ENCODE peak calls at places on chromosomes 13 and 19, in seven cellular contexts. One of them, this sample, is unnamed.

GRCh38 chr19:49423985-49424303 is 703 bp upstream of the PTH2 start:
- DNase-seq in PC-3: no peak
- DNase-seq in fibroblast of lung: no peak
- DNase-seq in endodermal cell: no peak
- DNase-seq in heart right ventricle: no peak
- DNase-seq in tibial artery: no peak
- DNase-seq in fibroblast of the aortic adventitia: no peak
- DNase-seq in this sample: no peak

GRCh38 chr13:112931028-112931934 is 37.7 kb upstream of the MCF2L start:
- DNase-seq in PC-3: peak
- DNase-seq in fibroblast of lung: peak
- DNase-seq in endodermal cell: peak
- DNase-seq in heart right ventricle: no peak
- DNase-seq in tibial artery: no peak
- DNase-seq in fibroblast of the aortic adventitia: peak
- DNase-seq in this sample: peak

GRCh38 chr13:93745884-93746283 is 519.3 kb downstream of the GPC6 start:
- DNase-seq in PC-3: no peak
- DNase-seq in fibroblast of lung: peak
- DNase-seq in endodermal cell: no peak
- DNase-seq in heart right ventricle: no peak
- DNase-seq in tibial artery: no peak
- DNase-seq in fibroblast of the aortic adventitia: peak
- DNase-seq in this sample: no peak

GRCh38 chr13:57631607-57632275 is at the start of gene PCDH17:
- DNase-seq in PC-3: no peak
- DNase-seq in fibroblast of lung: peak
- DNase-seq in endodermal cell: no peak
- DNase-seq in heart right ventricle: peak
- DNase-seq in tibial artery: peak
- DNase-seq in fibroblast of the aortic adventitia: peak
- DNase-seq in this sample: no peak

GRCh38 chr19:7904074-7905020 is 670 bp downstream of the MAP2K7 start:
- DNase-seq in PC-3: no peak
- DNase-seq in fibroblast of lung: no peak
- DNase-seq in endodermal cell: peak
- DNase-seq in heart right ventricle: no peak
- DNase-seq in tibial artery: peak
- DNase-seq in fibroblast of the aortic adventitia: no peak
- DNase-seq in this sample: no peak

GRCh38 chr13:39364797-39365468 is 238.1 kb downstream of the LHFPL6 start:
- DNase-seq in PC-3: peak
- DNase-seq in fibroblast of lung: peak
- DNase-seq in endodermal cell: no peak
- DNase-seq in heart right ventricle: no peak
- DNase-seq in tibial artery: no peak
- DNase-seq in fibroblast of the aortic adventitia: peak
- DNase-seq in this sample: peak

GRCh38 chr13:94243551-94243950 is 235.9 kb downstream of the DCT start:
- DNase-seq in PC-3: no peak
- DNase-seq in fibroblast of lung: peak
- DNase-seq in endodermal cell: no peak
- DNase-seq in heart right ventricle: no peak
- DNase-seq in tibial artery: no peak
- DNase-seq in fibroblast of the aortic adventitia: no peak
- DNase-seq in this sample: no peak

GRCh38 chr19:35389192-35389861 is 18.5 kb downstream of the GPR42 start:
- DNase-seq in PC-3: no peak
- DNase-seq in fibroblast of lung: no peak
- DNase-seq in endodermal cell: no peak
- DNase-seq in heart right ventricle: no peak
- DNase-seq in tibial artery: no peak
- DNase-seq in fibroblast of the aortic adventitia: no peak
- DNase-seq in this sample: peak

GRCh38 chr19:3444695-3445234 is 35.6 kb downstream of the SMIM24 start:
- DNase-seq in PC-3: no peak
- DNase-seq in fibroblast of lung: no peak
- DNase-seq in endodermal cell: no peak
- DNase-seq in heart right ventricle: no peak
- DNase-seq in tibial artery: no peak
- DNase-seq in fibroblast of the aortic adventitia: no peak
- DNase-seq in this sample: no peak

GRCh38 chr13:30409911-30410704 is 12.2 kb upstream of the UBE2L5 start:
- DNase-seq in PC-3: peak
- DNase-seq in fibroblast of lung: peak
- DNase-seq in endodermal cell: no peak
- DNase-seq in heart right ventricle: peak
- DNase-seq in tibial artery: peak
- DNase-seq in fibroblast of the aortic adventitia: peak
- DNase-seq in this sample: peak

GRCh38 chr13:30042272-30042671 is 191.9 kb upstream of the UBL3 start:
- DNase-seq in PC-3: no peak
- DNase-seq in fibroblast of lung: no peak
- DNase-seq in endodermal cell: peak
- DNase-seq in heart right ventricle: no peak
- DNase-seq in tibial artery: no peak
- DNase-seq in fibroblast of the aortic adventitia: no peak
- DNase-seq in this sample: no peak

DNA sequence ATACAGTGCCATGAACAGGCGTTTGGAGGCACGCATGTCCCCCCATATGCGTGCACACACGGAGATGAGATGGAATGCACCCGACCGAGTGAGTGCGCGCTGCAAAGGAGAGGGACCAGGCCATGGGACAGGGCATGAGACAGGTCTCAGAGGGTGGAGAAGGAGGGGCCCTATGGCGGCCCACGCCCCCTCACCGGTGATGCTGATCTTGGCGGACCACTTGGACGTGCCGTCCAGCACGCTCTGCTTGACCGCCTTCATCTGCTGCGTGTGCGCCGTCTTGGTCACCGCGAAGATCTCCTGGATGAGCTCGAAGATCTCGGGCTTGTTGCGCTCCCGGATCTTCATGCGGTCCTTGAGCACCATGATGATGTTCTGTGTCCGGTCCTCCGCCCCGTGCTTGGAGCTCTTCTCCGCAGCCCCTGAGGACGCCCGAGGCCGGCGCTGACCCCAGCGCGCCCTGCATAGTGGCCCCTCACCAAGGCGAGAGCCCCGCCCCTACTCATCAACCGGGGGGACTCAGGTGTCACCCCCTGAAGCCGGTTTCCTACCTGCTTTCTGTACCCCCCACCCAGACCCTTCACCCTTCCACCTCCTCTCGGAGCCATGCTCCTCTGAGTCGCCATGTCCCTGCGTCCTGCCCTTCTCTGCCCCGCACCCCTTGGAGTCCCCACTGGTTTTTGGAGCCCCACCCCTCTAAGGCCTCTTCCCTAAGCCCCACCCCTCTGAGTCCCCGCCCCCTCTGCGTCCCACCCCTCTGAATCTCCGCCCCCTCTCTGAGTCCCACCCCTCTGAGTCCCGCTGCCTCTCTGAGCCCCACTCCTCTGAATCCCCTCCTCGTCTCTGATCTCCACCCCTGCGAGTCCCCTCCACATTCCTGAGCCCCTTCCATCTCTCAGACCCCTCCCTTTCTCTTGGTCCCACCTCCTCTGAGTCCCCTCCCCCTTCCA is 40.8 kb downstream of the UNC13A start:
- DNase-seq in PC-3: no peak
- DNase-seq in fibroblast of lung: no peak
- DNase-seq in endodermal cell: peak
- DNase-seq in heart right ventricle: no peak
- DNase-seq in tibial artery: no peak
- DNase-seq in fibroblast of the aortic adventitia: no peak
- DNase-seq in this sample: no peak
- H3K4me3 ChIP-seq in PC-3: no peak
- H3K4me3 ChIP-seq in fibroblast of lung: no peak
- H3K4me3 ChIP-seq in endodermal cell: no peak
- H3K4me3 ChIP-seq in heart right ventricle: no peak
- H3K4me3 ChIP-seq in tibial artery: no peak
- H3K4me3 ChIP-seq in fibroblast of the aortic adventitia: no peak
- H3K4me3 ChIP-seq in this sample: no peak

GRCh38 chr13:43085545-43085944 is 62.2 kb downstream of the DNAJC15 start:
- DNase-seq in PC-3: peak
- DNase-seq in fibroblast of lung: peak
- DNase-seq in endodermal cell: no peak
- DNase-seq in heart right ventricle: no peak
- DNase-seq in tibial artery: no peak
- DNase-seq in fibroblast of the aortic adventitia: peak
- DNase-seq in this sample: peak
- TF ChIP-seq CTCF in PC-3: peak
- TF ChIP-seq CTCF in fibroblast of lung: no peak
- TF ChIP-seq CTCF in endodermal cell: peak
- TF ChIP-seq CTCF in heart right ventricle: peak
- TF ChIP-seq CTCF in tibial artery: peak
- TF ChIP-seq CTCF in fibroblast of the aortic adventitia: peak
- TF ChIP-seq CTCF in this sample: peak

GRCh38 chr13:48220592-48221300 is 12.3 kb upstream of the ITM2B start:
- DNase-seq in PC-3: no peak
- DNase-seq in fibroblast of lung: no peak
- DNase-seq in endodermal cell: no peak
- DNase-seq in heart right ventricle: no peak
- DNase-seq in tibial artery: no peak
- DNase-seq in fibroblast of the aortic adventitia: no peak
- DNase-seq in this sample: no peak

GRCh38 chr13:48223016-48223385 is 10.0 kb upstream of the ITM2B start:
- DNase-seq in PC-3: no peak
- DNase-seq in fibroblast of lung: no peak
- DNase-seq in endodermal cell: no peak
- DNase-seq in heart right ventricle: no peak
- DNase-seq in tibial artery: no peak
- DNase-seq in fibroblast of the aortic adventitia: no peak
- DNase-seq in this sample: no peak

GRCh38 chr13:48221301-48222190 is 11.5 kb upstream of the ITM2B start:
- DNase-seq in PC-3: no peak
- DNase-seq in fibroblast of lung: no peak
- DNase-seq in endodermal cell: no peak
- DNase-seq in heart right ventricle: no peak
- DNase-seq in tibial artery: peak
- DNase-seq in fibroblast of the aortic adventitia: no peak
- DNase-seq in this sample: no peak

GRCh38 chr13:48222358-48223015 is 10.5 kb upstream of the ITM2B start:
- DNase-seq in PC-3: no peak
- DNase-seq in fibroblast of lung: no peak
- DNase-seq in endodermal cell: no peak
- DNase-seq in heart right ventricle: no peak
- DNase-seq in tibial artery: peak
- DNase-seq in fibroblast of the aortic adventitia: peak
- DNase-seq in this sample: no peak
- H3K4me3 ChIP-seq in PC-3: peak
- H3K4me3 ChIP-seq in fibroblast of lung: peak
- H3K4me3 ChIP-seq in endodermal cell: no peak
- H3K4me3 ChIP-seq in heart right ventricle: peak
- H3K4me3 ChIP-seq in tibial artery: peak
- H3K4me3 ChIP-seq in fibroblast of the aortic adventitia: peak
- H3K4me3 ChIP-seq in this sample: no peak

DNA sequence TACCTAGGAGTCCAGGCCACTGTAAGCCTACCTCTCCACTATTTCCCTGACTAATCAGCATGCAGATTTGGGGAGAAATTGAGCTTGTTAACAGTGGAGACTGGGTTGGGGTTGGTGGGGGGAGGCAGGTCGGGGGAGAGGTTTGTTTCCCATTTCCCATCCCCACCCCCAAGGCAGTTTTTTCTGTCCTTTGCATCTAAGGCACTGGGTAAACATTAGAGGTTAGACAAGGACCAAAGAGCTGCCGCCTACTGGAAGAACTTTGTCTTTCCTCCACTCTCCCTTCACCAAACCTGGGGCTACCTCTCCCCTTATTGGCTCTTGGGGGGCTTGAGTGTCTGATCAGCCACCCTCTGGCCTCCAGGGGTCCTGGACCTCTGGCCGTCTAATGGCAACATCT is 953 bp downstream of the KCNN4 start:
- DNase-seq in PC-3: peak
- DNase-seq in fibroblast of lung: no peak
- DNase-seq in endodermal cell: no peak
- DNase-seq in heart right ventricle: no peak
- DNase-seq in tibial artery: no peak
- DNase-seq in fibroblast of the aortic adventitia: no peak
- DNase-seq in this sample: no peak
- TF ChIP-seq CTCF in PC-3: peak
- TF ChIP-seq CTCF in fibroblast of lung: no peak
- TF ChIP-seq CTCF in endodermal cell: peak
- TF ChIP-seq CTCF in heart right ventricle: no peak
- TF ChIP-seq CTCF in tibial artery: no peak
- TF ChIP-seq CTCF in fibroblast of the aortic adventitia: peak
- TF ChIP-seq CTCF in this sample: peak

DNA sequence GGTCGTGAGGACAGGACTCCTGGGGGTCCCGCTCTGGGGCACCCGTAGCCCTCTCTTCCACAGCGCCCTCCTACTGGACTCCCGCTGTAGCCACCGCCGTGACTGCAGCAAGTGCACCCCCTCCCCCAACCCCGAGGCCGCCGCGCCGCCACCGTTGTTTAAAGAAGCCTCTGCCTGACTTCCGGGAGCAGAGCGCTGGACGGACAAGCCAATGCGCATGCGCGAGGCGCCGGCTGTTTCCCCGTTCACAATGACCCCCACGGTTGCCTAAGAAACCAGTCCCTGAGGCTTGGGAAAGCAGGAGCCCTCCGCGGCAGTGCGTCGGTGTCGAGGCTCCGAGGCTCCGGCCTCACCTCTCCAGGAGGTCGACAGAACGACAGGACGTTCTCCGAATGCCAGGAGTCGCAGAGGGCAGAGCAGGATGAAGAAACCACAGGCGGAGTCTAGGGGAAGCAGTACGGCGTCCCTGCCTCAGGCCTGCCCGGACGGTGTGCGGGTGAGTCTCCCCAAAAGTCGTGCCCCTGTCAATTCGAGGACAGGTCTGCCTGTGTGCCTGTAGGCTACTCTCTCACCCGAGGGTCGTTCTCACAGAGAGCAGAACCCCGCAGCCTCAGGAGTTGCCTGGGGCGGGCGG is 70.5 kb upstream of the ZNF420 start:
- DNase-seq in PC-3: no peak
- DNase-seq in fibroblast of lung: peak
- DNase-seq in endodermal cell: no peak
- DNase-seq in heart right ventricle: peak
- DNase-seq in tibial artery: no peak
- DNase-seq in fibroblast of the aortic adventitia: no peak
- DNase-seq in this sample: no peak
- H3K4me3 ChIP-seq in PC-3: no peak
- H3K4me3 ChIP-seq in fibroblast of lung: peak
- H3K4me3 ChIP-seq in endodermal cell: no peak
- H3K4me3 ChIP-seq in heart right ventricle: peak
- H3K4me3 ChIP-seq in tibial artery: peak
- H3K4me3 ChIP-seq in fibroblast of the aortic adventitia: no peak
- H3K4me3 ChIP-seq in this sample: peak

GRCh38 chr19:28737526-28737925 is 475.4 kb downstream of the UQCRFS1 start:
- DNase-seq in PC-3: no peak
- DNase-seq in fibroblast of lung: no peak
- DNase-seq in endodermal cell: no peak
- DNase-seq in heart right ventricle: no peak
- DNase-seq in tibial artery: no peak
- DNase-seq in fibroblast of the aortic adventitia: peak
- DNase-seq in this sample: no peak
- TF ChIP-seq CTCF in PC-3: no peak
- TF ChIP-seq CTCF in fibroblast of lung: no peak
- TF ChIP-seq CTCF in endodermal cell: no peak
- TF ChIP-seq CTCF in heart right ventricle: no peak
- TF ChIP-seq CTCF in tibial artery: no peak
- TF ChIP-seq CTCF in fibroblast of the aortic adventitia: no peak
- TF ChIP-seq CTCF in this sample: no peak

GRCh38 chr13:98419786-98420559 is 156.9 kb downstream of the STK24 start:
- DNase-seq in PC-3: no peak
- DNase-seq in fibroblast of lung: peak
- DNase-seq in endodermal cell: no peak
- DNase-seq in heart right ventricle: no peak
- DNase-seq in tibial artery: no peak
- DNase-seq in fibroblast of the aortic adventitia: no peak
- DNase-seq in this sample: no peak
- H3K4me3 ChIP-seq in PC-3: no peak
- H3K4me3 ChIP-seq in fibroblast of lung: no peak
- H3K4me3 ChIP-seq in endodermal cell: no peak
- H3K4me3 ChIP-seq in heart right ventricle: no peak
- H3K4me3 ChIP-seq in tibial artery: no peak
- H3K4me3 ChIP-seq in fibroblast of the aortic adventitia: no peak
- H3K4me3 ChIP-seq in this sample: no peak

This sample was measured in epithelial cell of esophagus.